ENCODE peak calls at places on chromosomes 12 and 14, in four cellular contexts. G, J, K and F are unnamed samples.

GRCh38 chr12:93091851-93092558 is 162.9 kb upstream of the EEA1 start:
- DNase-seq in G (no peak), J (no peak), K (no peak), F (no peak)

GRCh38 chr14:29255692-29256091 is 489.1 kb downstream of the FOXG1 start:
- DNase-seq in G (no peak), J (no peak), K (no peak), F (no peak)

GRCh38 chr12:108519558-108519957 is 4.5 kb downstream of the FICD start:
- DNase-seq in G (no peak), J (no peak), K (no peak), F (no peak)

GRCh38 chr14:76761198-76761848 is at the start of gene VASH1:
- DNase-seq in G (peak), J (peak), K (no peak), F (peak)

GRCh38 chr14:54769955-54770863 is 132.4 kb downstream of the GCH1 start:
- DNase-seq in G (no peak), J (no peak), K (no peak), F (no peak)

GRCh38 chr14:35576260-35576659 is 42.3 kb downstream of the INSM2 start:
- DNase-seq in G (no peak), J (no peak), K (no peak), F (no peak)

GRCh38 chr12:57616383-57617101 is 5.3 kb downstream of the ARHGEF25 start:
- DNase-seq in G (no peak), J (no peak), K (no peak), F (no peak)

GRCh38 chr14:95319312-95320075 is at the start of gene CLMN:
- DNase-seq in G (no peak), J (peak), K (no peak), F (no peak)

GRCh38 chr12:10252201-10252600 is 39.5 kb downstream of the GABARAPL1 start:
- DNase-seq in G (no peak), J (no peak), K (no peak), F (no peak)